ENCODE peak calls at places on chromosomes 11 and 22, in four cellular contexts. S is WTC11, V is germinal center, U is M059J. X is an unnamed sample.

GRCh38 chr11:122765487-122766131 is 72.7 kb upstream of the CRTAM start:
- DNase-seq in V (no peak), S (no peak), U (no peak), X (no peak)

GRCh38 chr22:20834206-20834605 is 24.4 kb downstream of the PI4KA start:
- DNase-seq in U (no peak), S (no peak), V (no peak), X (no peak)

GRCh38 chr11:116840224-116840745 is 2.9 kb upstream of the APOA1 start:
- DNase-seq in S (no peak), V (no peak), U (no peak), X (no peak)

GRCh38 chr11:105109855-105110750 is 29.5 kb downstream of the CARD18 start:
- DNase-seq in U (peak; percentile 63), V (no peak), S (no peak), X (no peak)

GRCh38 chr11:131932584-131933360 is 562.4 kb downstream of the NTM start:
- DNase-seq in U (no peak), S (no peak), V (no peak), X (no peak)

GRCh38 chr11:19389787-19390303 is 149.1 kb upstream of the E2F8 start:
- DNase-seq in V (no peak), S (no peak), U (no peak), X (no peak)

GRCh38 chr22:49299821-49300231 is 527.8 kb downstream of the BRD1 start:
- DNase-seq in S (no peak), V (no peak), U (no peak), X (no peak)

GRCh38 chr22:28151241-28151640 is 232.2 kb upstream of the PITPNB start:
- DNase-seq in V (no peak), S (no peak), U (no peak), X (no peak)

GRCh38 chr22:49568751-49569285 is 258.9 kb downstream of the BRD1 start:
- DNase-seq in V (no peak), U (no peak), S (no peak), X (no peak)

GRCh38 chr11:118175600-118176399 is 639 bp downstream of the SCN2B start:
- DNase-seq in V (no peak), U (no peak), S (no peak), X (no peak)

GRCh38 chr11:11441516-11441915 is 88.5 kb upstream of the CSNK2A3 start:
- DNase-seq in S (no peak), U (no peak), V (no peak), X (no peak)

GRCh38 chr11:70367071-70367470 is 31.3 kb upstream of the CTTN start:
- DNase-seq in V (no peak), S (no peak), U (peak; percentile 34), X (no peak)

GRCh38 chr22:47188337-47189055 is 426.0 kb downstream of the TBC1D22A start:
- DNase-seq in S (no peak), V (no peak), U (no peak), X (no peak)

GRCh38 chr22:49015459-49015858 is 812.2 kb downstream of the BRD1 start:
- DNase-seq in V (no peak), U (no peak), S (no peak), X (no peak)

GRCh38 chr11:72378704-72379383 is 55.5 kb downstream of the CLPB start:
- DNase-seq in V (no peak), U (peak; percentile 8), S (no peak), X (no peak)

GRCh38 chr11:9176550-9176949 is 85.2 kb upstream of the SCUBE2 start:
- DNase-seq in U (no peak), V (no peak), S (no peak), X (no peak)

GRCh38 chr11:41146326-41146725 is 313.1 kb downstream of the LRRC4C start:
- DNase-seq in V (no peak), U (no peak), S (no peak), X (no peak)

GRCh38 chr22:20808844-20809243 is 34.9 kb downstream of the SERPIND1 start:
- DNase-seq in V (no peak), U (no peak), S (no peak), X (no peak)

GRCh38 chr11:17927643-17928343 is 85.1 kb downstream of the SERGEF start:
- DNase-seq in S (no peak), V (no peak), U (no peak), X (no peak)

GRCh38 chr11:123702137-123702536 is 39.3 kb downstream of the ZNF202 start:
- DNase-seq in U (no peak), S (no peak), V (peak; percentile 20), X (no peak)

GRCh38 chr11:10302294-10302743 is 2.6 kb upstream of the ADM start:
- DNase-seq in V (no peak), U (no peak), S (no peak), X (no peak)

GRCh38 chr11:3669742-3670183 is 1.4 kb downstream of the CHRNA10 start:
- DNase-seq in V (no peak), U (no peak), S (no peak), X (no peak)

GRCh38 chr11:34358258-34358665 is 452 bp upstream of the ABTB2 start:
- DNase-seq in U (peak; percentile 81), S (peak; percentile 65), V (no peak), X (peak; percentile 60)

GRCh38 chr11:72191961-72192381 is at the start of gene FOLR1:
- DNase-seq in S (peak; percentile 41), U (peak; percentile 51), V (no peak), X (no peak)

GRCh38 chr11:6258571-6258998 is 1.1 kb upstream of the CCKBR start:
- DNase-seq in V (no peak), U (no peak), S (peak; percentile 36), X (peak; percentile 16)

GRCh38 chr11:43835104-43835503 is 45.5 kb upstream of the ALKBH3 start:
- DNase-seq in S (no peak), V (no peak), U (no peak), X (no peak)

GRCh38 chr11:57641426-57641825 is 8.3 kb downstream of the YPEL4 start:
- DNase-seq in V (no peak), U (peak; percentile 63), S (no peak), X (no peak)

GRCh38 chr22:32794449-32795213 is 6.9 kb upstream of the TIMP3 start:
- DNase-seq in S (no peak), V (no peak), U (no peak), X (no peak)

GRCh38 chr11:45651156-45651555 is 14.3 kb downstream of the CHST1 start:
- DNase-seq in V (no peak), U (no peak), S (no peak), X (no peak)

GRCh38 chr11:10916674-10917073 is 58.8 kb upstream of the ZBED5 start:
- DNase-seq in V (no peak), U (no peak), S (no peak), X (no peak)

GRCh38 chr22:21961886-21962654 is 9.4 kb upstream of the PPM1F start:
- DNase-seq in V (no peak), U (peak; percentile 67), S (no peak), X (no peak)

GRCh38 chr11:120121914-120122473 is 15.9 kb downstream of the TRIM29 start:
- DNase-seq in U (peak; percentile 58), S (no peak), V (no peak), X (no peak)

GRCh38 chr22:29306830-29307657 is 594 bp downstream of the GAS2L1 start:
- DNase-seq in V (peak; percentile 38), S (peak; percentile 86), U (peak; percentile 76), X (peak; percentile 85)

GRCh38 chr11:72084960-72085359 is 4.3 kb downstream of the LRRC51 start:
- DNase-seq in V (no peak), S (no peak), U (no peak), X (no peak)

GRCh38 chr22:35258144-35258988 is 1.1 kb downstream of the HMGXB4 start:
- DNase-seq in V (no peak), S (peak; percentile 34), U (peak; percentile 15), X (peak; percentile 17)

GRCh38 chr22:38706101-38706884 is 549 bp downstream of the GTPBP1 start:
- DNase-seq in U (peak; percentile 45), V (peak; percentile 49), S (peak; percentile 44), X (peak; percentile 52)

X was measured in endothelial cell.